ENCODE peak calls at places on chromosomes 1 and 21, in six cellular contexts. L is aorta; S is hepatocyte; X is CD8-positive, alpha-beta memory T cell; T is heart right ventricle; E is naive thymus-derived CD4-positive, alpha-beta T cell. K is an unnamed sample. For H3K4me1, the result is how much of the 10 kb centered on the place peaks cover.

GRCh38 chr1:89260042-89260441 is 12.6 kb downstream of the GBP5 start:
- DNase-seq in T (no peak), E (no peak), X (no peak), S (no peak), L (no peak), K (no peak)

GRCh38 chr1:206797534-206798383 is 25.5 kb upstream of the IL10 start:
- DNase-seq in X (peak), E (no peak), T (no peak), L (no peak), S (peak), K (no peak)

GRCh38 chr1:18198240-18198639 is 90.6 kb downstream of the IGSF21 start:
- DNase-seq in E (no peak), L (no peak), S (peak), T (no peak), X (no peak), K (no peak)

GRCh38 chr21:43639470-43640178 is 19.7 kb downstream of the HSF2BP start:
- DNase-seq in S (peak), X (no peak), L (no peak), T (no peak), E (no peak), K (no peak)

GRCh38 chr1:78619446-78619802 is 824 bp upstream of the IFI44L start:
- DNase-seq in X (peak), T (no peak), S (no peak), L (no peak), E (no peak), K (no peak)

GRCh38 chr1:88768187-88768586 is 84.1 kb downstream of the PKN2 start:
- DNase-seq in E (no peak), S (no peak), T (no peak), L (no peak), X (no peak), K (no peak)

GRCh38 chr1:181318022-181318857 is 165.1 kb upstream of the CACNA1E start:
- DNase-seq in T (no peak), E (no peak), L (no peak), X (peak), S (peak), K (no peak)

GRCh38 chr1:23239638-23240295 is 22.5 kb upstream of the HTR1D start:
- DNase-seq in S (no peak), T (no peak), X (no peak), L (no peak), E (no peak), K (no peak)

GRCh38 chr1:110605901-110606783 is at the start of gene KCNA2:
- DNase-seq in T (peak), X (no peak), S (peak), L (peak), E (no peak), K (no peak)

GRCh38 chr1:180343931-180344406 is 113.9 kb downstream of the LHX4 start:
- DNase-seq in L (no peak), S (peak), X (no peak), E (no peak), T (no peak), K (no peak)

GRCh38 chr1:178037510-178038253 is 56.2 kb upstream of the RASAL2 start:
- DNase-seq in S (peak), T (peak), X (no peak), L (peak), E (no peak), K (peak)

GRCh38 chr1:59520194-59520593 is 223.3 kb downstream of the FGGY start:
- DNase-seq in X (no peak), E (no peak), S (no peak), L (no peak), T (no peak), K (no peak)

GRCh38 chr1:14924455-14925325 is 228.9 kb upstream of the TMEM51 start:
- DNase-seq in T (no peak), L (peak), S (peak), E (peak), X (no peak), K (peak)

GRCh38 chr1:232765536-232765935 is 39.7 kb upstream of the MAP10 start:
- DNase-seq in E (no peak), S (no peak), T (no peak), X (no peak), L (no peak), K (no peak)

GRCh38 chr1:232764458-232765231 is 40.6 kb upstream of the MAP10 start:
- DNase-seq in X (no peak), E (no peak), T (no peak), S (peak), L (no peak), K (no peak)

GRCh38 chr1:232767381-232768074 is 37.7 kb upstream of the MAP10 start:
- DNase-seq in S (peak), T (no peak), L (no peak), X (no peak), E (no peak), K (peak)

GRCh38 chr1:232766224-232766890 is 38.9 kb upstream of the MAP10 start:
- DNase-seq in E (no peak), T (no peak), L (no peak), X (no peak), S (no peak), K (no peak)

GRCh38 chr1:232766904-232767303 is 38.3 kb upstream of the MAP10 start:
- DNase-seq in X (no peak), S (no peak), E (no peak), T (no peak), L (no peak), K (no peak)
- H3K27ac ChIP-seq in X (no peak), S (peak), E (no peak), T (peak), L (peak), K (peak)

DNA sequence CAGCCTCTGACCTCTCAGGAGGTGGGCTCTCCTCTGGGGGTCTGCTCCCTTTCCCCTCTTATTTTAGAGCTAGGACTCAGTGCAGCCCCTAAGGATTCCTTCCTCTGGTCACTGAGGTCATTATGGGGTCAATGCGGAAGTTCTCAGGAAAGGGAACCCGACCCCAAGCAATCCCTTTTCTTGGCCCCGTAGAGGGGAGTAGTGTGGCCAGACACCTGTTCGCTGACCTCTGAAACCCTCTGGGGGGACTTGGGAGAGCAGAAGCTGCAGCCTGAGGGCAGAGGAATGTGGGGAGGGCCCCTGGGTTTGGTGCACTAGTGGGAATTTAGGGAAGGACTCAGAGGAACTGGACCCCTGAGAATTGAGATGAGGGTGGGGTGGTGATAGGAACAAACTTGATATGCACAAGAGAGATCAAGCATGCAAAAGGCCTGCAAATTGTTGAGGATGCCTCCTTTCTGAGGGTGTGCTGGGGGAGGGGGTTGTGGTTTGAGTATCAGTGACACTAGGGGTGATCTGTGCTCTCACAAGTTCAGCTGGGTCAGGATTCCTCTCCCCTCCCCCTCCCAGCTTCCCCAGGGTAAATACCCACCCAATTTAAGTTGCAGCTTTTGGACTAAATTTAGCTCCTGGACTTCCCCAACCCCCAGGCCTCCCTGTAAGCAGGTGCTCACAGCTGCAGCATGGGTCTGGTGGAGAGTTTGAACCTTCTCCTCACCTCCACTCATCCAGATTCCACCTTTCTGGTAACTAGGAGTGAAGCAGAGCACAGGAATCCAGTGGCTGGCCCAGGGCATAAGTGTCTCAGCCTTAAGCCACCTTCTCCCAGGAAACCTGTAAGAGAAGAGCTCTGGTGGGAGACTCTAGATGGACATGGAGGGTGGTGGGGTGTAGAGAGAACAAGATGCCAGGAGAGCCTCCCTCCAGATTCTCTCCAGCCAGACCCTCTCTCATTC is 13.5 kb downstream of the ADAMTSL4 start:
- DNase-seq in S (peak), X (peak), L (peak), T (no peak), E (peak), K (no peak)
- H3K4me1 ChIP-seq in S (half or more), X (half or more), L (under half), T (half or more), E (half or more), K (half or more)

DNA sequence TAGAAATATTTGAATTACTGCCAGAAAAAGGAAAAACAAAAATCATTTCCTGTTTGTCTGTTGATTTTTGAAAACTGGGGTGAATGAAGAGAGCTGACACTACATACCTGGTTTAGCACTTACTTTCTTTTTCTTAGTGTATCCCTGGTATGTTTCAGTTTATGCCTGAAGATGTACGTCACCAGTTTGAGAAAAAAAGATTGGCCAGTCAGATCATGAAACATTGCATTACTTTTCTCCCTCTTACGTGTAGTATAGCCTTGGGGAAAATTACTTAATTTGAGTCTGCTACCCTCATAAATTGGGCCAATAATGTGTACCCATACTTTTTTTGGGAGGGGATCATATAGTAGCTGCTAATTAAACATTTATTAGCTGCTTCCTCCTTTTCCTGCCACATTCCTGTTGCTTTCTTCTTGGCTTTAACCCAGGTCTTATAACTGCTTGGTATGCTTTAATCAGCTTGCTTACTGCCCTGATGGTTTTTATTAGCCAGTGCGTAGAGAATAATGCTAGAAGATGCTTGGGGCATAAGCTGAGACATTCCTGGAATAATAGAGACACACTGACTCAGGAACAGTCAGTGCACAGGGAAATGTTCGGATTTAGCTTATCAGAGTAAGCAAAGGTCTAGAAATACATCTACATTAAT is 32.1 kb downstream of the RABGAP1L start:
- DNase-seq in E (no peak), X (no peak), T (no peak), L (no peak), S (no peak), K (no peak)
- H3K27ac ChIP-seq in E (no peak), X (no peak), T (no peak), L (no peak), S (peak), K (no peak)

DNA sequence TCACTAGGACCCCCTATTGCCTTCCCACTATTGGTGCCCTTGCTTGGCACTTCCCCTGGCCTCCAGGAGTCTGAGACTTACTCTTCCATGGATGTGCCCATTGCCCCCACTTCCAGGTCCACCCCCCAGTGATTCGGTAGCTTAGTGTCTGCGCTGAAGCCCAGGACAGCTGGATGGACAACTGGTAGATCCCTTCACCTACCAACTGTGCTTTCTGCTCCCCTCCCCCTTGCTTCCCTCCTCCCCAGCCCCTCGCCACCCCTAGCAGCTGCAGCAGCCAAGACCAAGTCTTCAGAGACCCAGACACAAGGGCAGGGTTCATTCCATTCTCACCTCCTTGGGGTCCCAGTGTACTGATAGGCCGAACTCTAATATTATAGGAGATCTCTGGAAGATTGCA is 6.9 kb downstream of the LMNA start:
- DNase-seq in L (no peak), S (no peak), X (no peak), E (no peak), T (no peak), K (no peak)
- H3K4me1 ChIP-seq in L (under half), S (half or more), X (under half), E (under half), T (half or more), K (half or more)

DNA sequence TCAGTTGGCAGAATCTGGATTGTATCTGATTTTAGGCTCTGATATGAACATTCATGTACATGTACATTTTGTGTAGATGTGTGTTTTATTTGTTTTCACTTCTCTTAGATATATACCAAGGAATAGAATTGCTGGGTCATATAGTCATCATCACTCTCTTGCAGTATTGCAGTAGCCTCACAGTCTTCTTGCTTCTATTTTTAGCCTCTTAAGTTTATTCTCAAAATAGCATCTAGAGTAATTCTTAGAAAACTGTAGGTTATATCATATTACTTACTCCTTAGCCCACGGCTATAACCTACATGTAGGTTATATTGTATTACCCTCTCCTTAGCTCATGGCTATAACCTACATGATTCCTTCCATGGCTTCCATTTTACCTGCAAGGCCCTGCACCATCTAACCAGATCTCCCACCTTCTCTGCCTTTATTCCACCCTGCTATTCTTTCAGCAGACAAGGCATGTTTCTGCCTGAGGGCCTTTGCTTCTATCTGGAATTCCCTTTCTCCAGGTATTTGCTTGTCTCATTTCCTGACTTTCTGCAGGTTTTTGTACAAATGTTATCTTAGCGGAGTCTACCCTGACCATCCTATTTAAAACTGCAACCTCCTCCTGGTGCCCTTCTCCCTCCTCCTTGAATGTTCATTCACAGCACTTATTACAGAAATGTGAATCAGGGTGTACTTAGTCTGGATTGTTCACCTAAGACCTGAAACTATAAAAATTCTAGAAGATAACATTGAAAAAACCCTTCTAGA is 109.0 kb upstream of the ETV3 start:
- DNase-seq in E (no peak), X (no peak), T (no peak), L (no peak), S (no peak), K (no peak)
- H3K27ac ChIP-seq in E (no peak), X (no peak), T (no peak), L (no peak), S (peak), K (no peak)

GRCh38 chr1:223834660-223835263 is 11.0 kb downstream of the TP53BP2 start:
- DNase-seq in L (no peak), E (no peak), S (no peak), X (no peak), T (no peak), K (no peak)

GRCh38 chr1:223829678-223830077 is 16.1 kb downstream of the TP53BP2 start:
- DNase-seq in E (no peak), L (no peak), S (no peak), X (no peak), T (no peak), K (no peak)

GRCh38 chr1:223833948-223834347 is 11.8 kb downstream of the TP53BP2 start:
- DNase-seq in X (no peak), E (no peak), S (no peak), T (no peak), L (no peak), K (no peak)

GRCh38 chr1:223831755-223832636 is 13.8 kb downstream of the TP53BP2 start:
- DNase-seq in X (no peak), S (no peak), T (no peak), L (no peak), E (no peak), K (no peak)

DNA sequence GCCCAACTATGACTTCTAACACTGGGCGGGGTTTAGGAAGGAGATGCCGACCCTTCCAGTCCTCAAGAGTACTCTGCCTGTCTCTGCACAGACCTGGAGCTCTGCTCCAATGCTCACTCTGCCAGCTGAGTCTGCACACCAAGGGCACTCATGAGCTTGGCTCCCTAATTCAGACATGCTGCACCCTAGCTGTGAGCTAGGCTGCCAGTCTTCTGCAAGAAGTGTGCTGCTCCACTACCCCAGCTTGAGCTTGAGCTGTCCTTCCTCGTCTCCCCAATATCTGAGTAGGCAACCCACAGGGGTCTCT is 13.2 kb downstream of the TP53BP2 start:
- DNase-seq in L (no peak), X (no peak), S (no peak), E (no peak), T (no peak), K (no peak)
- H3K4me1 ChIP-seq in L (under half), X (half or more), S (under half), E (under half), T (half or more), K (half or more)

DNA sequence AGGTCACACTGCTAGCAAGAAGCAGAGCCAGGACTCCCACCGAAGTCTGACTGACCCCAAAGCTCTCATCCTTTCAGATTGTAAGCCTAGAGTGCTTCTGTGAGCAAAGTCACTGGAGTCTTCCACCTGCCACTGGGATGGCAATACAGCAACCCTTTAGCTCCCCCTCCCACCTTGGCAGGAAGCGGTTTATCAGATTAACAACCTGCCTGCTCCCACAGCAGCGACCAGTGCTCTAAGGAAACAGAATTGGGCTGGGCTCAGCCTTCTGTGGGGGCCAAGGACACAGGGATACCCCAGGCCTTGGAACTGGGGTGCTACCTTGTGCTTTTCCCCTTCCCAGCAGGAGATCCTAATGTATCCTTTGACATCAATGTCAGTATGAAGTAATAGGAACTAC is 76.0 kb downstream of the GFI1 start:
- DNase-seq in S (no peak), E (peak), T (no peak), X (peak), L (no peak), K (no peak)
- H3K27ac ChIP-seq in S (no peak), E (no peak), T (no peak), X (no peak), L (no peak), K (no peak)

K was measured in lower lobe of right lung.